ENCODE peak calls at places on chromosome 16, in five cellular contexts. K, H, R, Q and G are unnamed samples.
A peak's percentile ranks its signal among the peaks of the same experiment; 100 is the strongest.

GRCh38 chr16:62283-62682 is 8.7 kb downstream of the SNRNP25 start:
- DNase-seq in K (no peak), H (no peak), R (no peak), Q (no peak), G (no peak)

GRCh38 chr16:8848939-8849391 is 19.8 kb downstream of the CARHSP1 start:
- DNase-seq in K (no peak), H (no peak), R (no peak), Q (peak; percentile 91), G (peak; percentile 87)

GRCh38 chr16:82031116-82032084 is 3.7 kb upstream of the HSD17B2 start:
- DNase-seq in K (peak; percentile 28), H (no peak), R (no peak), Q (peak; percentile 69), G (peak; percentile 86)

GRCh38 chr16:82034981-82035612 is at the start of gene HSD17B2:
- DNase-seq in K (no peak), H (no peak), R (no peak), Q (no peak), G (peak; percentile 79)

GRCh38 chr16:78278047-78278446 is 178.6 kb downstream of the WWOX start:
- DNase-seq in K (no peak), H (no peak), R (no peak), Q (no peak), G (no peak)

GRCh38 chr16:64234200-64234599 is 887.7 kb downstream of the CDH11 start:
- DNase-seq in K (no peak), H (no peak), R (no peak), Q (no peak), G (no peak)

GRCh38 chr16:19092653-19093410 is 20.9 kb upstream of the ITPRIPL2 start:
- DNase-seq in K (no peak), H (no peak), R (no peak), Q (no peak), G (no peak)

GRCh38 chr16:84369938-84370627 is 1.7 kb downstream of the ATP2C2 start:
- DNase-seq in K (no peak), H (no peak), R (no peak), Q (no peak), G (no peak)

GRCh38 chr16:16857012-16857411 is 478.1 kb downstream of the NPIPA7 start:
- DNase-seq in K (no peak), H (no peak), R (no peak), Q (no peak), G (no peak)

GRCh38 chr16:18800674-18801196 is 614 bp downstream of the ARL6IP1 start:
- DNase-seq in K (no peak), H (no peak), R (no peak), Q (peak; percentile 44), G (peak; percentile 42)

GRCh38 chr16:80580109-80580832 is 39.5 kb downstream of the DYNLRB2 start:
- DNase-seq in K (no peak), H (no peak), R (no peak), Q (no peak), G (peak; percentile 28)

GRCh38 chr16:4602330-4602729 is 12.4 kb downstream of the UBALD1 start:
- DNase-seq in K (no peak), H (no peak), R (no peak), Q (no peak), G (no peak)

GRCh38 chr16:46862555-46863447 is 21.4 kb upstream of the GPT2 start:
- DNase-seq in K (no peak), H (no peak), R (no peak), Q (no peak), G (no peak)

GRCh38 chr16:8920676-8921625 is 38.8 kb downstream of the LITAFD start:
- DNase-seq in K (no peak), H (no peak), R (peak; percentile 29), Q (no peak), G (no peak)

GRCh38 chr16:50388491-50388890 is 19.7 kb upstream of the BRD7 start:
- DNase-seq in K (no peak), H (no peak), R (no peak), Q (no peak), G (no peak)

GRCh38 chr16:54936979-54937672 is 6.5 kb downstream of the IRX5 start:
- DNase-seq in K (no peak), H (no peak), R (no peak), Q (peak; percentile 25), G (no peak)

GRCh38 chr16:21194771-21195301 is 16.5 kb downstream of the ZP2 start:
- DNase-seq in K (no peak), H (peak; percentile 24), R (no peak), Q (no peak), G (peak; percentile 3)

GRCh38 chr16:84054271-84054670 is 11.7 kb upstream of the SLC38A8 start:
- DNase-seq in K (no peak), H (no peak), R (no peak), Q (no peak), G (no peak)

GRCh38 chr16:27620533-27620932 is 70.6 kb downstream of the KATNIP start:
- DNase-seq in K (no peak), H (no peak), R (no peak), Q (no peak), G (no peak)

GRCh38 chr16:18979936-18980335 is 3.8 kb upstream of the TMC7 start:
- DNase-seq in K (no peak), H (no peak), R (no peak), Q (no peak), G (no peak)

GRCh38 chr16:80932725-80933124 is 74.0 kb downstream of the CMC2 start:
- DNase-seq in K (peak; percentile 28), H (no peak), R (peak; percentile 94), Q (peak; percentile 24), G (peak; percentile 54)

GRCh38 chr16:14302399-14303181 is 231.5 kb downstream of the MRTFB start:
- DNase-seq in K (peak; percentile 16), H (no peak), R (no peak), Q (peak; percentile 41), G (peak; percentile 31)

GRCh38 chr16:50310308-50311133 is 44.2 kb downstream of the ADCY7 start:
- DNase-seq in K (no peak), H (no peak), R (no peak), Q (no peak), G (no peak)

GRCh38 chr16:83046664-83047063 is 419.9 kb downstream of the CDH13 start:
- DNase-seq in K (no peak), H (no peak), R (no peak), Q (peak; percentile 19), G (no peak)

GRCh38 chr16:68416057-68417046 is 32.0 kb downstream of the SMPD3 start:
- DNase-seq in K (peak; percentile 93), H (no peak), R (no peak), Q (no peak), G (no peak)

GRCh38 chr16:8850279-8850885 is 18.4 kb downstream of the CARHSP1 start:
- DNase-seq in K (peak; percentile 44), H (no peak), R (no peak), Q (peak; percentile 89), G (peak; percentile 83)

GRCh38 chr16:68992521-68992920 is 112.9 kb upstream of the HAS3 start:
- DNase-seq in K (no peak), H (no peak), R (no peak), Q (peak; percentile 51), G (peak; percentile 53)

GRCh38 chr16:59848314-59848713 is 1114.2 kb upstream of the GOT2 start:
- DNase-seq in K (no peak), H (no peak), R (peak; percentile 57), Q (no peak), G (no peak)

GRCh38 chr16:19753815-19754643 is 36.0 kb downstream of the IQCK start:
- DNase-seq in K (peak; percentile 33), H (no peak), R (no peak), Q (peak; percentile 17), G (peak; percentile 46)

GRCh38 chr16:2008631-2009301 is 855 bp downstream of the ZNF598 start:
- DNase-seq in K (peak; percentile 61), H (no peak), R (no peak), Q (peak; percentile 67), G (peak; percentile 76)

GRCh38 chr16:23160082-23160481 is 10.8 kb upstream of the USP31 start:
- DNase-seq in K (no peak), H (no peak), R (no peak), Q (no peak), G (no peak)

GRCh38 chr16:2035431-2036199 is 8.9 kb downstream of the NHERF2 start:
- DNase-seq in K (peak; percentile 54), H (no peak), R (no peak), Q (peak; percentile 85), G (peak; percentile 92)